ENCODE peak calls at places on chromosomes 2 and 18, in eight cellular contexts. F is thoracic aorta, O is K562, I is OCI-LY7, S is epithelial cell of esophagus, V is A673, T is spleen, J is Peyer's patch. C is an unnamed sample.

GRCh38 chr2:36696533-36696932 is at the start of gene VIT:
- DNase-seq in F (no peak), I (no peak), V (no peak), S (no peak), T (no peak), J (no peak), O (no peak), C (no peak)

GRCh38 chr2:26177122-26177521 is 4.2 kb downstream of the GAREM2 start:
- DNase-seq in O (no peak), J (peak; percentile 34), T (no peak), I (no peak), F (no peak), S (no peak), V (no peak), C (no peak)

GRCh38 chr2:120771556-120772208 is 36.0 kb downstream of the GLI2 start:
- DNase-seq in O (no peak), S (peak; percentile 37), F (no peak), I (no peak), V (no peak), T (peak; percentile 66), J (no peak), C (no peak)

GRCh38 chr2:71150082-71150816 is 19.8 kb downstream of the MPHOSPH10 start:
- DNase-seq in I (no peak), J (no peak), V (no peak), S (peak; percentile 15), T (no peak), F (no peak), O (no peak), C (no peak)

GRCh38 chr18:11146238-11146946 is 3.0 kb downstream of the PIEZO2 start:
- DNase-seq in F (no peak), O (no peak), S (no peak), I (no peak), V (no peak), T (no peak), J (no peak), C (no peak)

GRCh38 chr2:236503583-236503982 is 66.0 kb upstream of the ACKR3 start:
- DNase-seq in O (no peak), F (no peak), V (no peak), J (no peak), S (no peak), I (no peak), T (no peak), C (no peak)

GRCh38 chr18:68428026-68428425 is 286.9 kb downstream of the TMX3 start:
- DNase-seq in T (no peak), O (no peak), F (no peak), V (peak; percentile 89), I (no peak), J (no peak), S (peak; percentile 94), C (no peak)

GRCh38 chr2:101152195-101153076 is 1.3 kb upstream of the TBC1D8 start:
- DNase-seq in J (peak; percentile 84), T (peak; percentile 82), F (no peak), I (peak; percentile 33), O (no peak), S (peak; percentile 73), V (peak; percentile 28), C (peak; percentile 41)

GRCh38 chr2:120343433-120344105 is 2.4 kb upstream of the INHBB start:
- DNase-seq in V (peak; percentile 78), O (peak; percentile 66), J (peak; percentile 78), S (peak; percentile 77), T (peak; percentile 94), F (peak; percentile 45), I (peak; percentile 5), C (peak; percentile 85)

GRCh38 chr2:60366178-60366577 is 187.3 kb downstream of the BCL11A start:
- DNase-seq in S (no peak), I (peak; percentile 89), T (no peak), O (no peak), V (no peak), J (peak; percentile 69), F (no peak), C (no peak)

GRCh38 chr2:73772819-73773218 is 7.1 kb downstream of the DUSP11 start:
- DNase-seq in F (no peak), O (no peak), J (no peak), I (no peak), S (no peak), T (no peak), V (no peak), C (no peak)

GRCh38 chr18:46213295-46213694 is 109.1 kb downstream of the HAUS1 start:
- DNase-seq in T (no peak), F (no peak), O (peak; percentile 9), J (no peak), V (peak; percentile 43), I (peak; percentile 4), S (peak; percentile 31), C (no peak)

GRCh38 chr2:213792045-213792444 is 507.8 kb downstream of the SPAG16 start:
- DNase-seq in J (no peak), V (no peak), S (no peak), I (no peak), T (no peak), O (no peak), F (no peak), C (no peak)

GRCh38 chr2:182187130-182187529 is 201.5 kb downstream of the PPP1R1C start:
- DNase-seq in S (no peak), O (no peak), V (peak; percentile 37), J (no peak), T (no peak), F (no peak), I (no peak), C (no peak)

GRCh38 chr2:128773641-128774319 is 455.1 kb upstream of the HS6ST1 start:
- DNase-seq in J (peak; percentile 10), F (no peak), V (no peak), O (no peak), T (peak; percentile 47), I (no peak), S (no peak), C (no peak)

GRCh38 chr18:24053211-24053610 is 38.7 kb downstream of the TTC39C start:
- DNase-seq in S (no peak), I (no peak), J (no peak), O (no peak), V (no peak), F (no peak), T (no peak), C (no peak)

GRCh38 chr2:201856561-201856960 is 50.2 kb downstream of the CDK15 start:
- DNase-seq in T (no peak), S (no peak), F (no peak), J (no peak), I (no peak), V (no peak), O (no peak), C (no peak)

GRCh38 chr2:71453404-71454220 is at the start of gene DYSF:
- DNase-seq in T (peak; percentile 93), V (no peak), O (peak; percentile 82), S (peak; percentile 50), F (no peak), J (no peak), I (no peak), C (peak; percentile 79)

GRCh38 chr2:56474412-56475158 is 290.8 kb downstream of the CCDC85A start:
- DNase-seq in V (peak; percentile 38), T (no peak), I (no peak), O (no peak), J (no peak), F (no peak), S (peak; percentile 21), C (no peak)

GRCh38 chr2:165274698-165275097 is 35.5 kb downstream of the SCN2A start:
- DNase-seq in O (no peak), J (no peak), S (no peak), T (no peak), V (no peak), F (no peak), I (no peak), C (no peak)

GRCh38 chr2:54065411-54065810 is 50.0 kb upstream of the ACYP2 start:
- DNase-seq in F (no peak), O (no peak), S (peak; percentile 96), J (no peak), T (no peak), I (no peak), V (no peak), C (no peak)

GRCh38 chr18:69883781-69884180 is 63.9 kb downstream of the CD226 start:
- DNase-seq in T (no peak), S (no peak), V (no peak), J (no peak), F (no peak), O (no peak), I (no peak), C (no peak)

GRCh38 chr2:188623995-188624643 is 332.4 kb downstream of the GULP1 start:
- DNase-seq in V (peak; percentile 44), T (no peak), F (no peak), S (peak; percentile 44), J (no peak), O (no peak), I (no peak), C (no peak)

DNA sequence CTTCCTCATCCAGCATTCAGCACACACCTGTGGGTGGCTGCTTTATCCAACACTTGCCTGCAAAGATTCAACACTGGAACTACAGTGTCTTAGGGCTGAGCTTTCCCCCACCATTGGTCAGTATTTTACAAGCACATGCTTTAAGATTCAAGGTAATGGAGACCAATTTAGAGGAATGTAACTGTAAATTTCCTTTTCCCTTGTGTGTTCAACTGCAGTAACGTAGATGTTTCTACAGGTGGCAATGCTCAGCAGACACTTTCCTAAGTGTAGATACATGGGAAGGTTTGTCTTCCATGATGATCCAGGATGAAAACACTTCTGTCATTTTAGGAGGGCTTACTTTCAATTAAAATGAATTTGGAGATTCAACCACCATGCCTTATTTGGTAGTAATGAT is 143.6 kb upstream of the PXDN start:
- DNase-seq in F (no peak), O (peak; percentile 25), I (no peak), V (no peak), T (no peak), J (no peak), S (no peak), C (no peak)
- TF ChIP-seq CTCF in F (no peak), O (peak; percentile 54), I (peak; percentile 45), V (peak; percentile 61), T (peak; percentile 10), J (peak; percentile 11), S (peak; percentile 15), C (peak; percentile 40)

DNA sequence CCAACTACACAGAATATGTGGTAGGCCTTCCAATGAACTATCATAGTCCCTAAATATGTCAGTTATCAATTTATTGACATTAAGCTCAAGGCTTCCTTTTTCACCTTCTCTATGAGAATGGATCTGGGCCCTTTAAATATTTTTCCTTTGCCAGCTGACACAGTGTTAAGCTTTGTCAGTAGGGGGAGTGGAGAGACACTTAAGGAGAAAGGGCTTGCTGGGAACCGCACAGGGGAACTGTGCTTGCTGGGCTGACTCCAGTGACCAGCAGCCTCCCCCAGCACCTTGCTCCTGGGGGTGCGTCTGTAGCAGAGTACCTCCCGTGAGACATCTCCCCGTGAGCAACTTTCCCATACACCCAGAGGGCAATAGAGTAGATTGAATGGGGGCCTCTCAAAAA is 6.5 kb upstream of the PTPN2 start:
- DNase-seq in O (no peak), T (no peak), I (no peak), F (no peak), S (no peak), V (peak; percentile 57), J (no peak), C (no peak)
- TF ChIP-seq CTCF in O (peak; percentile 35), T (no peak), I (peak; percentile 40), F (no peak), S (peak; percentile 4), V (peak; percentile 24), J (peak; percentile 16), C (no peak)

GRCh38 chr2:9230051-9230802 is 23.6 kb downstream of the ASAP2 start:
- DNase-seq in T (no peak), V (no peak), J (no peak), O (no peak), I (no peak), F (no peak), S (no peak), C (no peak)
- TF ChIP-seq CTCF in T (no peak), V (no peak), J (no peak), O (no peak), I (no peak), F (no peak), S (no peak), C (no peak)

GRCh38 chr18:22332590-22332989 is 85.1 kb downstream of the CTAGE1 start:
- DNase-seq in O (peak; percentile 55), S (no peak), F (no peak), V (peak; percentile 33), J (no peak), I (peak; percentile 5), T (no peak), C (no peak)
- TF ChIP-seq CTCF in O (peak; percentile 73), S (no peak), F (no peak), V (peak; percentile 37), J (peak; percentile 22), I (peak; percentile 51), T (no peak), C (peak; percentile 11)